ENCODE peak calls at places on chromosomes 1 and 21, in ten cellular contexts. A is HCT116, W is uterus, S is body of pancreas, G is transverse colon, R is sigmoid colon, F is IMR-90, I is ovary, B is thyroid gland, M is K562. L is an unnamed sample.

GRCh38 chr1:203084588-203085527 is 954 bp downstream of the MYOG start:
- DNase-seq in I (no peak), S (no peak), A (no peak), R (peak; percentile 56), G (no peak), B (no peak), M (peak; percentile 81), W (no peak), F (no peak), L (no peak)

GRCh38 chr1:51325878-51326755 is 4.2 kb downstream of the TTC39A start:
- DNase-seq in R (no peak), M (peak; percentile 75), B (no peak), S (no peak), W (no peak), I (no peak), G (no peak), A (no peak), F (no peak), L (peak; percentile 26)

GRCh38 chr1:159071970-159072582 is 4.5 kb downstream of the AIM2 start:
- DNase-seq in A (peak; percentile 48), B (no peak), S (no peak), M (peak; percentile 63), F (peak; percentile 80), W (no peak), I (no peak), R (no peak), G (no peak), L (no peak)

GRCh38 chr1:47881505-47882442 is 115.4 kb downstream of the TRABD2B start:
- DNase-seq in W (no peak), A (no peak), S (peak; percentile 64), B (no peak), I (no peak), R (no peak), M (no peak), G (no peak), F (peak; percentile 33), L (no peak)

GRCh38 chr1:156177918-156178654 is 15.8 kb upstream of the SLC25A44 start:
- DNase-seq in M (peak; percentile 43), B (no peak), S (no peak), W (no peak), R (no peak), I (no peak), F (no peak), G (no peak), A (no peak), L (no peak)

GRCh38 chr1:116508090-116508983 is 62.5 kb downstream of the CD58 start:
- DNase-seq in W (no peak), S (no peak), A (no peak), F (no peak), M (no peak), R (no peak), B (no peak), G (no peak), I (no peak), L (no peak)

GRCh38 chr21:44914176-44914874 is 6.4 kb downstream of the ITGB2 start:
- DNase-seq in W (no peak), M (no peak), B (no peak), F (no peak), G (peak; percentile 51), I (no peak), S (no peak), A (no peak), R (no peak), L (no peak)

GRCh38 chr1:111878096-111878495 is 111.4 kb downstream of the KCND3 start:
- DNase-seq in B (no peak), G (no peak), I (no peak), M (no peak), A (no peak), S (no peak), R (no peak), F (no peak), W (no peak), L (no peak)

GRCh38 chr1:70907563-70908310 is 139.9 kb downstream of the PTGER3 start:
- DNase-seq in A (no peak), G (no peak), R (no peak), W (no peak), I (no peak), S (no peak), B (no peak), M (no peak), F (no peak), L (no peak)

GRCh38 chr1:154760469-154760933 is 109.6 kb downstream of the KCNN3 start:
- DNase-seq in A (peak; percentile 28), F (no peak), B (peak; percentile 80), S (peak; percentile 79), I (peak; percentile 63), G (peak; percentile 79), W (peak; percentile 56), R (peak; percentile 68), M (peak; percentile 83), L (peak; percentile 43)

GRCh38 chr1:95117207-95118018 is at the start of gene TLCD4:
- DNase-seq in I (peak; percentile 35), S (peak; percentile 81), R (peak; percentile 78), G (peak; percentile 77), A (peak; percentile 35), W (peak; percentile 43), B (peak; percentile 68), M (peak; percentile 79), F (peak; percentile 24), L (peak; percentile 67)

GRCh38 chr21:38773108-38774061 is 32.3 kb upstream of the ETS2 start:
- DNase-seq in A (peak; percentile 81), R (no peak), G (no peak), W (peak; percentile 68), B (no peak), S (no peak), I (no peak), M (no peak), F (peak; percentile 99), L (peak; percentile 69)

GRCh38 chr1:66265796-66266195 is 268.2 kb upstream of the SGIP1 start:
- DNase-seq in F (no peak), S (no peak), I (no peak), W (no peak), B (no peak), A (no peak), G (no peak), R (no peak), M (no peak), L (peak; percentile 20)

GRCh38 chr1:35936828-35937227 is 5.9 kb downstream of the AGO3 start:
- DNase-seq in R (no peak), S (no peak), A (no peak), F (no peak), G (no peak), M (no peak), W (no peak), I (no peak), B (no peak), L (no peak)

GRCh38 chr1:35935436-35935835 is 4.5 kb downstream of the AGO3 start:
- DNase-seq in W (no peak), G (no peak), M (no peak), F (peak; percentile 78), I (no peak), S (no peak), B (no peak), R (no peak), A (no peak), L (no peak)

GRCh38 chr1:35935989-35936388 is 5.1 kb downstream of the AGO3 start:
- DNase-seq in M (no peak), I (no peak), F (no peak), G (no peak), S (no peak), R (no peak), W (no peak), B (no peak), A (no peak), L (no peak)

GRCh38 chr1:35945327-35945726 is 14.4 kb downstream of the AGO3 start:
- DNase-seq in A (no peak), R (no peak), S (no peak), B (no peak), F (no peak), M (no peak), W (no peak), I (no peak), G (no peak), L (no peak)

GRCh38 chr1:35939484-35939883 is 8.6 kb downstream of the AGO3 start:
- DNase-seq in I (no peak), F (no peak), B (no peak), A (no peak), M (no peak), S (no peak), G (no peak), W (no peak), R (no peak), L (no peak)
- H3K27me3 ChIP-seq in I (no peaks in the 10 kb centered on the region), F (no peaks in the 10 kb centered on the region), B (no peaks in the 10 kb centered on the region), A (no peaks in the 10 kb centered on the region), M (no peaks in the 10 kb centered on the region), S (no peaks in the 10 kb centered on the region), G (no peaks in the 10 kb centered on the region), W (no peaks in the 10 kb centered on the region), R (no peaks in the 10 kb centered on the region), L (no peaks in the 10 kb centered on the region)

GRCh38 chr1:231949277-231950122 is 322.9 kb downstream of the DISC1 start:
- DNase-seq in G (no peak), A (no peak), R (peak; percentile 70), W (no peak), S (no peak), M (no peak), F (no peak), I (peak; percentile 25), B (no peak), L (no peak)
- TF ChIP-seq CTCF in G (no peak), A (peak; percentile 5), R (no peak), W (no peak), S (no peak), M (no peak), F (no peak), I (no peak), B (no peak), L (no peak)

GRCh38 chr1:77779529-77780281 is at the start of gene MIGA1:
- DNase-seq in I (peak; percentile 87), R (peak; percentile 94), G (peak; percentile 92), W (peak; percentile 92), S (peak; percentile 96), B (peak; percentile 94), A (peak; percentile 85), F (peak; percentile 88), M (peak; percentile 81), L (peak; percentile 92)
- TF ChIP-seq POLR2A in I (no peak), R (no peak), G (peak; percentile 65), W (no peak), S (peak; percentile 88), B (no peak), A (peak; percentile 44), F (no peak), M (peak; percentile 71), L (no peak)

GRCh38 chr1:232942413-232943294 is 7.8 kb upstream of the NTPCR start:
- DNase-seq in S (no peak), M (no peak), W (no peak), F (no peak), I (no peak), A (no peak), B (no peak), R (no peak), G (no peak), L (no peak)

GRCh38 chr1:232938926-232939325 is 11.5 kb upstream of the NTPCR start:
- DNase-seq in M (no peak), S (no peak), B (no peak), I (no peak), G (no peak), W (no peak), A (no peak), F (no peak), R (no peak), L (no peak)

GRCh38 chr1:232939748-232940147 is 10.7 kb upstream of the NTPCR start:
- DNase-seq in F (no peak), A (no peak), I (no peak), S (no peak), G (no peak), W (no peak), M (no peak), R (no peak), B (no peak), L (no peak)

GRCh38 chr1:232937741-232938375 is 12.6 kb upstream of the NTPCR start:
- DNase-seq in M (no peak), S (no peak), W (no peak), G (no peak), B (no peak), I (no peak), F (no peak), A (no peak), R (no peak), L (no peak)

GRCh38 chr1:232940262-232940661 is 10.1 kb upstream of the NTPCR start:
- DNase-seq in S (no peak), A (no peak), R (no peak), F (no peak), G (no peak), W (no peak), M (no peak), B (no peak), I (no peak), L (no peak)
- H3K27me3 ChIP-seq in S (no peaks in the 10 kb centered on the region), A (no peaks in the 10 kb centered on the region), R (no peaks in the 10 kb centered on the region), F (no peaks in the 10 kb centered on the region), G (no peaks in the 10 kb centered on the region), W (no peaks in the 10 kb centered on the region), M (peaks cover under 1% of the 10 kb centered on the region), B (no peaks in the 10 kb centered on the region), I (no peaks in the 10 kb centered on the region), L (no peaks in the 10 kb centered on the region)